ENCODE peak calls at places on chromosomes 4 and X, in nine cellular contexts. One of them, this sample, is unnamed.

GRCh38 chr4:181835348-181835747 is 407.9 kb upstream of the TENM3 start:
- DNase-seq in right atrium auricular region: no peak
- DNase-seq in SW 1271: no peak
- DNase-seq in adrenal gland: no peak
- DNase-seq in posterior cingulate gyrus: no peak
- DNase-seq in sigmoid colon: no peak
- DNase-seq in GOT3: no peak
- DNase-seq in cardiac muscle cell: no peak
- DNase-seq in cardiac fibroblast: no peak
- DNase-seq in this sample: no peak

GRCh38 chr4:78774395-78774794 is 1.8 kb upstream of the BMP2K start:
- DNase-seq in right atrium auricular region: no peak
- DNase-seq in SW 1271: no peak
- DNase-seq in adrenal gland: no peak
- DNase-seq in posterior cingulate gyrus: no peak
- DNase-seq in sigmoid colon: no peak
- DNase-seq in GOT3: no peak
- DNase-seq in cardiac muscle cell: no peak
- DNase-seq in cardiac fibroblast: no peak
- DNase-seq in this sample: no peak

GRCh38 chr4:58940167-58940566 is 1830.0 kb upstream of the IGFBP7 start:
- DNase-seq in right atrium auricular region: no peak
- DNase-seq in SW 1271: peak
- DNase-seq in adrenal gland: no peak
- DNase-seq in posterior cingulate gyrus: no peak
- DNase-seq in sigmoid colon: no peak
- DNase-seq in GOT3: no peak
- DNase-seq in cardiac muscle cell: no peak
- DNase-seq in cardiac fibroblast: no peak
- DNase-seq in this sample: no peak

GRCh38 chrX:132270699-132271098 is 51.5 kb upstream of the RAP2C start:
- DNase-seq in right atrium auricular region: peak
- DNase-seq in SW 1271: no peak
- DNase-seq in adrenal gland: no peak
- DNase-seq in posterior cingulate gyrus: no peak
- DNase-seq in sigmoid colon: peak
- DNase-seq in GOT3: no peak
- DNase-seq in cardiac muscle cell: peak
- DNase-seq in cardiac fibroblast: peak
- DNase-seq in this sample: no peak

GRCh38 chr4:8727546-8728510 is 135.3 kb downstream of the CPZ start:
- DNase-seq in right atrium auricular region: peak
- DNase-seq in SW 1271: no peak
- DNase-seq in adrenal gland: peak
- DNase-seq in posterior cingulate gyrus: peak
- DNase-seq in sigmoid colon: peak
- DNase-seq in GOT3: no peak
- DNase-seq in cardiac muscle cell: no peak
- DNase-seq in cardiac fibroblast: no peak
- DNase-seq in this sample: peak

GRCh38 chrX:71992711-71993110 is 82.1 kb downstream of the NHSL2 start:
- DNase-seq in right atrium auricular region: no peak
- DNase-seq in SW 1271: no peak
- DNase-seq in adrenal gland: no peak
- DNase-seq in posterior cingulate gyrus: no peak
- DNase-seq in sigmoid colon: no peak
- DNase-seq in GOT3: no peak
- DNase-seq in cardiac muscle cell: no peak
- DNase-seq in cardiac fibroblast: no peak
- DNase-seq in this sample: no peak

GRCh38 chr4:176794151-176794550 is 1.4 kb upstream of the VEGFC start:
- DNase-seq in right atrium auricular region: no peak
- DNase-seq in SW 1271: peak
- DNase-seq in adrenal gland: no peak
- DNase-seq in posterior cingulate gyrus: no peak
- DNase-seq in sigmoid colon: no peak
- DNase-seq in GOT3: no peak
- DNase-seq in cardiac muscle cell: peak
- DNase-seq in cardiac fibroblast: peak
- DNase-seq in this sample: no peak

GRCh38 chrX:115912372-115912897 is 258.1 kb upstream of the AGTR2 start:
- DNase-seq in right atrium auricular region: no peak
- DNase-seq in SW 1271: no peak
- DNase-seq in adrenal gland: no peak
- DNase-seq in posterior cingulate gyrus: no peak
- DNase-seq in sigmoid colon: no peak
- DNase-seq in GOT3: no peak
- DNase-seq in cardiac muscle cell: no peak
- DNase-seq in cardiac fibroblast: no peak
- DNase-seq in this sample: no peak

GRCh38 chrX:56947695-56948094 is 47.6 kb downstream of the SPIN3 start:
- DNase-seq in right atrium auricular region: no peak
- DNase-seq in SW 1271: no peak
- DNase-seq in adrenal gland: no peak
- DNase-seq in posterior cingulate gyrus: no peak
- DNase-seq in sigmoid colon: no peak
- DNase-seq in GOT3: no peak
- DNase-seq in cardiac muscle cell: no peak
- DNase-seq in cardiac fibroblast: peak
- DNase-seq in this sample: no peak

GRCh38 chr4:168076989-168077725 is 15.2 kb upstream of the ANXA10 start:
- DNase-seq in right atrium auricular region: no peak
- DNase-seq in SW 1271: peak
- DNase-seq in adrenal gland: peak
- DNase-seq in posterior cingulate gyrus: peak
- DNase-seq in sigmoid colon: no peak
- DNase-seq in GOT3: peak
- DNase-seq in cardiac muscle cell: peak
- DNase-seq in cardiac fibroblast: peak
- DNase-seq in this sample: no peak

GRCh38 chr4:116070283-116070682 is 956.9 kb upstream of the NDST4 start:
- DNase-seq in right atrium auricular region: no peak
- DNase-seq in SW 1271: no peak
- DNase-seq in adrenal gland: no peak
- DNase-seq in posterior cingulate gyrus: no peak
- DNase-seq in sigmoid colon: no peak
- DNase-seq in GOT3: no peak
- DNase-seq in cardiac muscle cell: no peak
- DNase-seq in cardiac fibroblast: no peak
- DNase-seq in this sample: no peak

GRCh38 chr4:103108547-103108946 is 8.9 kb upstream of the BDH2 start:
- DNase-seq in right atrium auricular region: no peak
- DNase-seq in SW 1271: no peak
- DNase-seq in adrenal gland: no peak
- DNase-seq in posterior cingulate gyrus: no peak
- DNase-seq in sigmoid colon: no peak
- DNase-seq in GOT3: no peak
- DNase-seq in cardiac muscle cell: no peak
- DNase-seq in cardiac fibroblast: no peak
- DNase-seq in this sample: no peak

GRCh38 chr4:109211671-109212070 is 90.8 kb downstream of the COL25A1 start:
- DNase-seq in right atrium auricular region: no peak
- DNase-seq in SW 1271: no peak
- DNase-seq in adrenal gland: no peak
- DNase-seq in posterior cingulate gyrus: no peak
- DNase-seq in sigmoid colon: no peak
- DNase-seq in GOT3: no peak
- DNase-seq in cardiac muscle cell: peak
- DNase-seq in cardiac fibroblast: peak
- DNase-seq in this sample: no peak

This sample was measured in upper lobe of right lung.